ENCODE peak calls at places on chromosomes 1 and 21, in four cellular contexts. Q is neural progenitor cell, R is PC-3, L is HCT116. A is an unnamed sample.

GRCh38 chr1:35222322-35223108 is 29.6 kb upstream of the SFPQ start:
- DNase-seq in Q (no peak), R (no peak), L (no peak), A (peak; percentile 80)

GRCh38 chr1:201228011-201228983 is 37.7 kb downstream of the IGFN1 start:
- DNase-seq in Q (no peak), R (no peak), L (no peak), A (no peak)

GRCh38 chr21:38679531-38679930 is 126.2 kb upstream of the ETS2 start:
- DNase-seq in Q (no peak), R (peak; percentile 63), L (no peak), A (peak; percentile 83)

GRCh38 chr1:220950576-220950975 is 71.3 kb downstream of the HLX start:
- DNase-seq in Q (no peak), R (no peak), L (no peak), A (peak; percentile 38)

GRCh38 chr1:82391712-82392111 is 591.0 kb downstream of the ADGRL2 start:
- DNase-seq in Q (no peak), R (peak; percentile 20), L (no peak), A (no peak)

GRCh38 chr1:15065291-15065690 is 88.3 kb upstream of the TMEM51 start:
- DNase-seq in Q (no peak), R (no peak), L (no peak), A (no peak)

GRCh38 chr21:17612023-17612564 is 607 bp downstream of the BTG3 start:
- DNase-seq in Q (no peak), R (no peak), L (no peak), A (peak; percentile 69)

GRCh38 chr1:201346337-201346939 is 31.0 kb downstream of the TNNT2 start:
- DNase-seq in Q (peak; percentile 80), R (peak; percentile 98), L (peak; percentile 54), A (peak; percentile 71)

GRCh38 chr1:89633103-89633744 is at the start of gene LRRC8C:
- DNase-seq in Q (peak; percentile 76), R (peak; percentile 53), L (peak; percentile 10), A (peak; percentile 73)

GRCh38 chr1:169113613-169114119 is 7.2 kb downstream of the ATP1B1 start:
- DNase-seq in Q (no peak), R (peak; percentile 98), L (peak; percentile 91), A (peak; percentile 90)

GRCh38 chr1:157626099-157626498 is 28.2 kb upstream of the FCRL4 start:
- DNase-seq in Q (peak; percentile 45), R (peak; percentile 20), L (peak; percentile 34), A (no peak)

GRCh38 chr1:89953929-89954328 is 41.0 kb upstream of the ZNF326 start:
- DNase-seq in Q (no peak), R (peak; percentile 68), L (no peak), A (no peak)

GRCh38 chr1:159854101-159854692 is 8.3 kb downstream of the VSIG8 start:
- DNase-seq in Q (peak; percentile 73), R (peak; percentile 60), L (no peak), A (peak; percentile 78)

GRCh38 chr1:20112279-20113000 is 6.9 kb downstream of the PLA2G2D start:
- DNase-seq in Q (no peak), R (no peak), L (no peak), A (peak; percentile 57)

GRCh38 chr1:31708324-31708723 is 4.5 kb upstream of the COL16A1 start:
- DNase-seq in Q (no peak), R (no peak), L (no peak), A (peak; percentile 72)

GRCh38 chr1:170318736-170319135 is 173.0 kb downstream of the NTMT2 start:
- DNase-seq in Q (no peak), R (no peak), L (no peak), A (peak; percentile 41)

GRCh38 chr1:211648336-211648735 is 27.1 kb downstream of the NEK2 start:
- DNase-seq in Q (no peak), R (peak; percentile 82), L (no peak), A (no peak)

GRCh38 chr1:155005076-155005971 is 2.7 kb downstream of the ZBTB7B start:
- DNase-seq in Q (no peak), R (peak; percentile 90), L (no peak), A (peak; percentile 87)

GRCh38 chr1:225653463-225654276 is 747 bp upstream of the ENAH start:
- DNase-seq in Q (peak; percentile 76), R (peak; percentile 67), L (no peak), A (peak; percentile 89)

GRCh38 chr1:234978397-234979291 is 150.0 kb downstream of the TOMM20 start:
- DNase-seq in Q (no peak), R (peak; percentile 60), L (peak; percentile 63), A (peak; percentile 72)

GRCh38 chr1:228488107-228488817 is 1.1 kb downstream of the RNF187 start:
- DNase-seq in Q (no peak), R (no peak), L (no peak), A (peak; percentile 29)

GRCh38 chr1:206979379-206980043 is 9.3 kb upstream of the FCAMR start:
- DNase-seq in Q (peak; percentile 56), R (peak; percentile 67), L (peak; percentile 7), A (peak; percentile 58)

GRCh38 chr1:116168277-116169032 is 57.3 kb downstream of the MAB21L3 start:
- DNase-seq in Q (peak; percentile 90), R (no peak), L (no peak), A (peak; percentile 86)

GRCh38 chr1:183461350-183461749 is 10.9 kb upstream of the SMG7 start:
- DNase-seq in Q (no peak), R (peak; percentile 86), L (no peak), A (peak; percentile 22)
- TF ChIP-seq EZH2phosphoT487 in Q (no peak), R (no peak), L (no peak), A (no peak)

GRCh38 chr1:236980673-236981072 is 23.6 kb downstream of the MT1HL1 start:
- DNase-seq in Q (no peak), R (peak; percentile 29), L (no peak), A (no peak)

GRCh38 chr1:236978740-236979139 is 25.5 kb downstream of the MT1HL1 start:
- DNase-seq in Q (no peak), R (no peak), L (no peak), A (peak; percentile 44)

GRCh38 chr1:236979149-236979890 is 24.9 kb downstream of the MT1HL1 start:
- DNase-seq in Q (no peak), R (no peak), L (no peak), A (no peak)

GRCh38 chr1:236975461-236975860 is 28.8 kb downstream of the MT1HL1 start:
- DNase-seq in Q (no peak), R (no peak), L (no peak), A (no peak)
- H3K4me3 ChIP-seq in Q (no peak overlapping the region), R (no peak overlapping the region), L (no peak overlapping the region), A (no peak overlapping the region)

DNA sequence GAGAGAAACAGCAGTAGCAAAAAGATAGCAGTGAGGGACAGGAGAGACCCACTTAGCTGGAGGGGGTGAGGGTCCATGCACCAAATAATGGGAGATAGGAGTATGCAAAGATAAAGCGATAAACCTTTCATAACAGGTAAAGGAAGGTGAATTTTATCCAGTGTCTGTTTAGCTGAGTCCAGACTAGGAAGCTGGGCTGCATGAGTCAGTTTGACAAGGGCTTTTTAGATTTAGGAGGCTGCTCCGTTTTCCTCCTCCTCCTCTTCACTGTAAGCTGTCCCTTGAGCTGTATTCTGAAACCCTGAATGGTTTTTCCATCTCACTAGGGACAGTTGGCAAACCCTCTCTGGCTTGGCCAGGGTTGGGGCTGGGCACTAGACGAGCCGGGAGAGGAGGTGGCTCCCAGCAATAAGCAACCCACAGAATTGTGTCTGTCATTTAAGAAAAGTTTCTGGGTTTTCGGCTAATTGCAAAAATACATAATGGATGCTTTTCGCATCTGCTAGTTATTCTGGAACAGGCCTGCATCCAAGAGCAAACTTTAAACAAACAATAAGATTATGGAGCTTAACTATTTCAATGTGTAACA is 28.1 kb upstream of the FOXE3 start:
- DNase-seq in Q (no peak), R (no peak), L (no peak), A (peak; percentile 42)
- H3K9ac ChIP-seq in Q (no peak overlapping the region), R (no peak overlapping the region), L (no peak overlapping the region), A (no peak overlapping the region)

GRCh38 chr1:47812848-47813508 is 184.2 kb downstream of the TRABD2B start:
- DNase-seq in Q (no peak), R (no peak), L (no peak), A (no peak)

GRCh38 chr1:47810964-47811650 is 186.1 kb downstream of the TRABD2B start:
- DNase-seq in Q (no peak), R (no peak), L (no peak), A (no peak)

GRCh38 chr1:47816325-47817071 is 180.7 kb downstream of the TRABD2B start:
- DNase-seq in Q (no peak), R (no peak), L (no peak), A (no peak)

GRCh38 chr1:47814592-47815436 is 182.4 kb downstream of the TRABD2B start:
- DNase-seq in Q (no peak), R (no peak), L (no peak), A (no peak)

GRCh38 chr1:47813970-47814369 is 183.2 kb downstream of the TRABD2B start:
- DNase-seq in Q (no peak), R (no peak), L (no peak), A (no peak)
- TF ChIP-seq EZH2phosphoT487 in Q (no peak), R (no peak), L (no peak), A (no peak)

DNA sequence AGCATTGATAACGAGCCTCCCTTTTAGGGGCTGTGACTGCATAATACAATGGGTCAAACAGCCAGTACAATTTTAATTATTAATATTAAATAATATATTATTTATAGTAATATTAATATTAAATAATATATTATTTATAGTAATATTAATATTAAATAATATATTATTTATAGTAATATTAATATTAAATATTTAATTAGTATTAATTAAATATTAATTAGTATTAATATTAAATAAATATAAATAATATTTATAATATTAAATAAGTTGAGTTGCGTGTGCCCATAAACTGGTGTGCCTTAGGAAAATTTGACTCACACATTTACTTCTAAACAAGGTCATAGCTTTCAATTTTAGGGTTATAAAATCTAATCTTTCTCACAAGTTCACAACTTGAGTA is 509.3 kb upstream of the RGS18 start:
- DNase-seq in Q (no peak), R (no peak), L (no peak), A (no peak)
- H3K4me3 ChIP-seq in Q (no peak overlapping the region), R (no peak overlapping the region), L (no peak overlapping the region), A (no peak overlapping the region)

DNA sequence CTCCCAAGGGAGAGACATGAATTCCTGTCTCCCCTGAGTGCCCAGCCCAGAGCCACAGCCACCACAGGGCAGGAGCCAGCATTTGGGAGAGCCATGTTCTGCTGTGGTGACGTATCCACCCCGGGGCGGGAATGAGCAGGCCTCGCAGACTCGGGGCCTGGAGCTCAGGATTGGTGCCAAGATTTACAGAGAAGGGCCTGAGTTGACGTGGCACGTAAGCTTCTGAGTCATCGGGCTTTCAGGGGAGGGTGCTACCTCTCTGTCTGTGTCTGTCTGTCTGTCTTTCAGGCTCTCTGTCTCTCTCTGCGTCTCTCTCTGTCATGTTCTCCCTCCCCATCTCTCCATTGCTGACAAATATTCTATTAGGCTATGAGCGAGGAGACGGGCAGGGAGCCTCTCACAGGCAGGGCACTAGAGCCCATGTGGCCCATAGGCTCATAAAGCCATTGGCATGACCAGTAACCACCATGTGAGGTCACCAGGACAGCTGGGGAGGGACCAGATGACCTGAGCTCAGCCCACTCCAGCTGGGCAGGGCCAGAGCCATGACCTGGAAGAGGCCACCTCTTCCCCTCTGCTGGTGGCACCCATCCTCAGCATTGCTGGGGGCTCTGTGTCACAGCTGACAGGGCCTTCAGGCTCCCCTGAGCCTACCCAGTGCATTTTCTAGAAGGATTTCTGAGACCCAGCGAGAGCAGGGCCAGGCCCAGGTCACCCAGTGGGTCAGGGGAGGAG is 300.0 kb upstream of the VAMP3 start:
- DNase-seq in Q (no peak), R (peak; percentile 95), L (peak; percentile 90), A (peak; percentile 100)
- H3K9ac ChIP-seq in Q (no peak overlapping the region), R (peak overlapping the region; percentile 11), L (peak overlapping the region; percentile 53), A (peak overlapping the region; percentile 80)

GRCh38 chr1:67939176-67939751 is 106.0 kb upstream of the GNG12 start:
- DNase-seq in Q (no peak), R (no peak), L (no peak), A (no peak)
- TF ChIP-seq EZH2phosphoT487 in Q (no peak), R (no peak), L (no peak), A (no peak)